ENCODE peak calls at places on chromosomes 11 and 22, in seven cellular contexts. S is KBM-7, B is AML-193, D is left ventricle myocardium superior, X is fibroblast of lung, E is omental fat pad, Y is NCI-H1105 treated with DMSO at 0.1 percent for 48 hours. F is an unnamed sample.

GRCh38 chr11:61893981-61894380 is 2.6 kb upstream of the FADS3 start:
- DNase-seq in S (no peak), B (no peak), D (no peak), X (peak; percentile 96), E (no peak), Y (no peak), F (no peak)

GRCh38 chr22:41940853-41941765 is 5.8 kb downstream of the CENPM start:
- DNase-seq in S (peak; percentile 87), B (peak; percentile 49), D (peak; percentile 90), X (peak; percentile 96), E (peak; percentile 76), Y (peak; percentile 31), F (peak; percentile 70)

GRCh38 chr11:20043992-20044391 is 116.3 kb downstream of the DBX1 start:
- DNase-seq in S (no peak), B (no peak), D (no peak), X (no peak), E (no peak), Y (no peak), F (no peak)

GRCh38 chr11:64799256-64799924 is 3.6 kb downstream of the MAP4K2 start:
- DNase-seq in S (no peak), B (no peak), D (peak; percentile 16), X (no peak), E (no peak), Y (no peak), F (no peak)

GRCh38 chr11:119418759-119419158 is 4.2 kb downstream of the THY1 start:
- DNase-seq in S (no peak), B (no peak), D (no peak), X (no peak), E (no peak), Y (no peak), F (no peak)

GRCh38 chr11:119109843-119110242 is 2.7 kb downstream of the C2CD2L start:
- DNase-seq in S (no peak), B (no peak), D (no peak), X (no peak), E (no peak), Y (no peak), F (no peak)

GRCh38 chr11:41459602-41460405 is at the start of gene LRRC4C:
- DNase-seq in S (no peak), B (no peak), D (no peak), X (no peak), E (no peak), Y (peak; percentile 82), F (no peak)

GRCh38 chr11:127345819-127346459 is 345.4 kb upstream of the KIRREL3 start:
- DNase-seq in S (peak; percentile 38), B (peak; percentile 14), D (peak; percentile 44), X (peak; percentile 16), E (no peak), Y (peak; percentile 56), F (no peak)

GRCh38 chr22:45504703-45505341 is 2.1 kb downstream of the FBLN1 start:
- DNase-seq in S (no peak), B (no peak), D (peak; percentile 76), X (peak; percentile 63), E (no peak), Y (no peak), F (no peak)

GRCh38 chr22:42425337-42425988 is 6.7 kb downstream of the NFAM1 start:
- DNase-seq in S (no peak), B (no peak), D (no peak), X (no peak), E (no peak), Y (peak; percentile 63), F (no peak)

GRCh38 chr11:65640483-65641207 is 2.7 kb downstream of the SIPA1 start:
- DNase-seq in S (peak; percentile 94), B (peak; percentile 87), D (peak; percentile 68), X (no peak), E (no peak), Y (no peak), F (no peak)

GRCh38 chr11:130712480-130712879 is 203.8 kb downstream of the SNX19 start:
- DNase-seq in S (no peak), B (no peak), D (no peak), X (no peak), E (no peak), Y (no peak), F (no peak)

GRCh38 chr11:112087212-112087611 is 539 bp downstream of the SDHD start:
- DNase-seq in S (no peak), B (no peak), D (no peak), X (no peak), E (no peak), Y (no peak), F (no peak)

F was measured in keratinocyte.